ENCODE peak calls at places on chromosomes 16 and 17, in four cellular contexts. P, G, I and A are unnamed samples.

GRCh38 chr16:5918553-5919127 is 821.0 kb upstream of the EEF2KMT start:
- DNase-seq in P (no peak), G (no peak), I (no peak), A (no peak)

GRCh38 chr16:73037845-73038570 is 9.9 kb downstream of the ZFHX3 start:
- DNase-seq in P (no peak), G (no peak), I (no peak), A (no peak)

GRCh38 chr16:50954469-50954868 is 196.6 kb downstream of the SALL1 start:
- DNase-seq in P (no peak), G (no peak), I (no peak), A (no peak)

GRCh38 chr16:15993541-15993940 is 44.1 kb downstream of the ABCC1 start:
- DNase-seq in P (peak), G (no peak), I (no peak), A (no peak)

GRCh38 chr16:86457621-86458456 is 52.5 kb upstream of the FOXF1 start:
- DNase-seq in P (peak), G (no peak), I (no peak), A (no peak)

GRCh38 chr16:22711847-22712246 is 102.1 kb upstream of the HS3ST2 start:
- DNase-seq in P (no peak), G (no peak), I (no peak), A (no peak)

GRCh38 chr16:27677300-27677699 is 127.4 kb downstream of the KATNIP start:
- DNase-seq in P (no peak), G (no peak), I (no peak), A (no peak)

GRCh38 chr16:55047903-55048497 is 117.3 kb downstream of the IRX5 start:
- DNase-seq in P (no peak), G (no peak), I (no peak), A (no peak)

DNA sequence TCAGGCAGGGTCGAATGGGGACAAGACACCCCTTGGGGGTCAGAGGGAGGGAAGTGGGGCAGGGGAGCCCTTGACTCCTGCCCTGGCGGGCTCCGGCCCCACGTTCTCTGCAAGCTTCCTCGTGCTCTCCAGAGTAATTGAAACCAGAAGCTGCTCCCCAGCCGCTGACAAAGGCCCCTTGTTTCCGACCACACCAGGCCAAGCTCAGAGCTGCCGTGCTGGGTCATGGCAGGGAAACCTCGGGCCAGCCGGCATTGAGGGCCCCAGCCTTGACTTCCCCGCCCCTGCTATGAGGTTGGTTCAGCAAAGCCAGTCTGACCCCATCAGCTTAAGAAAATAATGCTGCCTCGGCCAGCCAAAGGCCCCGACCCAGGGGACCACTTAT is 43.3 kb downstream of the TIMM22 start:
- DNase-seq in P (no peak), G (no peak), I (no peak), A (no peak)
- H3K27ac ChIP-seq in P (no peak), G (peak), I (no peak), A (no peak)

GRCh38 chr16:69106491-69107291 is 1.2 kb downstream of the HAS3 start:
- DNase-seq in P (peak), G (no peak), I (no peak), A (no peak)

GRCh38 chr16:69108905-69109252 is 3.4 kb downstream of the HAS3 start:
- DNase-seq in P (no peak), G (no peak), I (no peak), A (no peak)

GRCh38 chr16:69108069-69108904 is 2.8 kb downstream of the HAS3 start:
- DNase-seq in P (no peak), G (no peak), I (no peak), A (no peak)

GRCh38 chr16:69107311-69107962 is 2.0 kb downstream of the HAS3 start:
- DNase-seq in P (peak), G (peak), I (no peak), A (no peak)

DNA sequence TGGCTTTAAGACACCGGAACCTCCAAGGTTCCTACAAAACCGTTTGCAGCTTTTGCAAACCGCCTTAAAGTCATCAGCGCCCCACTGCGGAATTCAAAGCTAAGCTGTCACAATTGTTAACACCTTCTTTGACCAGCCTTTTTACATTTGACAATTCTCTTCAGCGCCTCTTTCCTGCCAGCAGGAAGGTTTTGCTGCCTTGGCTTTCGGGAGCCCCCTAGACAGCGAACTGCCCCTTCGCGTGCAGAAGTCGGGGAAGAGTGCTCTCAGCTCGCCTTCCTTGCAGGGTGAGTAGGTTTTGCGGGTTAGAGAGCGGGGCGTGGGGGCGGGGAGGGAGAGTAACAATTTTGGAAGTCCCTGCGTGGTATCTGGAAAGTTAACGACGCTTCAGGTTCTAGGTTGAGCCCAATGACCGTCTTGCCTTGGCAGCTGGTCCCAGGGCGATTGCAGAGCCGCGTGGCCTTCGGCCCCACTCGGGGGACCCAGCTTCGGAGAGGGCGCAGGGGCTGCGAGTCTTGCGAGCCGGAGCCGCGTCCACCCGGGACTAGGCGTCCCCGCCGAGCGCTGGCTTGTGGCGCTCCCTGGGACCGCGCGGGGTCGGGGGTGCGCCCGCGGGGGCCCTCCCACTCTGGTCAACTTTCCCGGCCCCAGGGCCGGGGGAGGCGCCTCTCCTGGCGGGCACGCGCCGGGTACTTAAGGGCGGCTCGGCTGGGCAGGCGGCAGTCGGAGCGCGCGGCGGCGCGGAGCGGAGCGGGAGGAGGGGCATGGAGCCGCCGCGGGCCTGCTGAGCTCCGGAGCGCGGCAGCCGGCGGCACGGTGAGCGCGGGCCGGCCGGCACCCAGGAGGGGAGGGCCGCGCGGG is at the start of gene HAS3:
- DNase-seq in P (peak), G (peak), I (no peak), A (no peak)
- H3K27ac ChIP-seq in P (no peak), G (no peak), I (no peak), A (no peak)

GRCh38 chr17:78324391-78325075 is 35.3 kb downstream of the SOCS3 start:
- DNase-seq in P (peak), G (peak), I (no peak), A (no peak)

GRCh38 chr17:78322858-78323455 is 36.9 kb downstream of the SOCS3 start:
- DNase-seq in P (peak), G (peak), I (no peak), A (no peak)

GRCh38 chr17:78323821-78324390 is 36.0 kb downstream of the SOCS3 start:
- DNase-seq in P (no peak), G (no peak), I (no peak), A (no peak)

GRCh38 chr17:78327880-78328279 is 32.0 kb downstream of the SOCS3 start:
- DNase-seq in P (no peak), G (no peak), I (no peak), A (no peak)

DNA sequence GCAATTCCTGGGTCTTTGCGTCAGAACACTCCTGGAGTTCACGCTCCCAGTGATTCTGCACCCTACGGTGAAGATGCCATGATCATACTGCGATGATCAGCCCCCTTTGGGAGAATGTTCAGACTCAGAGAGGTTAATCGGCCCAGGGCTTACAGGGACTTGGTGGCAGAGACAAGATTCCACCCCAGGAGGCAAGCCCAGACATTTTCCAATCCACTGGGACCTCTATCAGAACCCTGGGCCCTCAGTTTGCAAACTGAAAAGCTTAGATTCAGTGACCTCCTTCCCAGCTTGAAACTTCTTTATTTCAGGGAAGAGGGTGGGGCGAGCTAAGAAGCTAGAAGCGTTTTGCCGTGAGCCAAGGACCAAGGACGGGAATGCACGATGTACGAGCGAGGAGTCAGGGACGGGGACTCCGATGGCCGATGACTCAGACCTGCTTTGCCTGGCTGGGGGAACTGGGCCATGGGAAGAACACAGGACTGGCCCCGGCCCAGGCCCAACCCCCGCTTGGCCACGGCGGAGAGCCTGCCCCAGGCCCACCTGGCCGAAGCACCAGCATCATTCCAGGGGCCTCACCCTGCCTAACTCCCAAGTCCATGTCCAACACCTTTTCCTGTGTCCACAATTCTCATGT is 34.7 kb downstream of the SOCS3 start:
- DNase-seq in P (peak), G (peak), I (no peak), A (no peak)
- H3K27ac ChIP-seq in P (peak), G (peak), I (no peak), A (no peak)

DNA sequence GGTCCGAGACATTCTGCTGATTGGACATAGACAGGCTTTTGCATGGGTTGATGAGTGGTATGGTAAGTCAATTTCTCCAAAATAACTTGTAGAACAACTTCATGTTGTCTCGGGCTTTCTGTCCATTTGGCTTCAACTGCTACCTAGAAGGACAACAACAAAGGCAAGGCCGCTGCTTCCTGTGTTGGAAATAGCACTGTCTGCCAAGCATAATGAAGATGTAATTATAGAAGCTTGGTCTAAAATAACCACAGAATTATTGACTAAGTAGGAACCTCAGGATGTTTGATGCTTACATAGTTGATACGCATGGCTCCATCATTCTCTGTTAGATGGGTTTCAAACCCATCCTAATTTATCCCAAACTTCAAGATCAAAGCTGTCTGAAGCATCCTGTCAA is 42.3 kb upstream of the NOL11 start:
- DNase-seq in P (no peak), G (no peak), I (no peak), A (no peak)
- H3K27ac ChIP-seq in P (no peak), G (no peak), I (no peak), A (no peak)

DNA sequence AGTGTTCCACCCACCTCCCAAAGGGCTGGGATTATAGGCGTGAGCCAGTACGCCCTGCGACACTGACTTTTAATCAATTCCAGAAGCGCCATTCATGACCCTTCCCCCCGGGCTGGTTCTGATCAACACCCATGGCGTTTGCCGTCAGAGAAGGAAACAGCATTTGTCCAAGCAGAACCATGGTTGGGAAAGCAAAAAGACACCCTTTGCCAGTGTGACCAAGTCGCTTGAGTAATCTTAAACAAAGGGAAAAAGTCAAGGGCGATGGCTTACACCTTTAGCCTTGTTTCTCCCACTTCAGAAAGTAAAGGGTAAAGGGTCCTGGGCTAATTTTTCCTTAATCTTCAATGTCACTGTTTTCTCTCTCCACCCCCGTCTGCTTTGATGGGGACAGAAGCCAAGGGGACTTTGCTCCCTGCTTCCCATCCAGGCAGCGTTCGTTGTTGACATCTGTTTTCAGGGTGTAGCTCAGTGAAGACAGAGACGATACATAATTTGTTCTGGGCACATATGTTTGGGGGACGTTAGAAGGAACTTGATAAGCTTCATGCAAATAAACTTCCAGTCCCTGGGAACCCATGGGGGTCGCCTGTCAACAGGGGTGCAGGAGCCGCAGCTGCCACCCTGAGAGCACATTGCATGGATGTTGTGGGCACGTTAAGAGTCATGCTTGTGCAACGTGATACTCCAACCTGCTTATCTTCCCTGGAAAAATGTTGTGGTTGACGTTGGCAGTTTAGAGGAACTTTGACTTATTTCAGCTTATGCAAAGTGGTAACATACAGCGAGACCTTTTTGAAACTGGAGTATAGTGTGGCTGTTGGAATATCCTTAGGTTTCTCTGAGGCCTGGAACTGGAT is 50.6 kb upstream of the TANGO6 start:
- DNase-seq in P (peak), G (no peak), I (no peak), A (no peak)
- H3K27ac ChIP-seq in P (no peak), G (no peak), I (no peak), A (no peak)